ENCODE peak calls at places on chromosomes 1 and 21, in ten cellular contexts. L is endothelial cell; Y is activated CD4-positive, alpha-beta T cell treated with anti-CD3 and anti-CD28 coated beads, Interleukin-2, amount 50 U/mL, for 24 hours; D is AG20443; B is cardiac fibroblast; I is amniotic stem cell; J is A549; V is RPMI8226; A is cardiac septum; Q is Calu3. M is an unnamed sample.

GRCh38 chr1:206908038-206908437 is 10.8 kb downstream of the IL24 start:
- DNase-seq in L (no peak), Y (no peak), D (no peak), B (no peak), I (no peak), J (no peak), V (no peak), A (peak), Q (no peak), M (no peak)

GRCh38 chr1:3858231-3858981 is 1.1 kb downstream of the DFFB start:
- DNase-seq in L (peak), Y (no peak), D (peak), B (peak), I (no peak), J (no peak), V (peak), A (no peak), Q (peak), M (peak)

GRCh38 chr1:170805957-170806662 is 129.2 kb upstream of the MROH9 start:
- DNase-seq in L (no peak), Y (no peak), D (no peak), B (no peak), I (no peak), J (no peak), V (no peak), A (no peak), Q (peak), M (no peak)

GRCh38 chr1:56399326-56400292 is 179.8 kb downstream of the PLPP3 start:
- DNase-seq in L (no peak), Y (no peak), D (no peak), B (no peak), I (no peak), J (no peak), V (no peak), A (no peak), Q (no peak), M (no peak)

GRCh38 chr21:23162213-23162946 is 2164.2 kb downstream of the NCAM2 start:
- DNase-seq in L (no peak), Y (no peak), D (no peak), B (no peak), I (no peak), J (no peak), V (peak), A (no peak), Q (no peak), M (no peak)

GRCh38 chr21:25175938-25176337 is 431.3 kb downstream of the MRPL39 start:
- DNase-seq in L (no peak), Y (no peak), D (no peak), B (no peak), I (no peak), J (no peak), V (no peak), A (no peak), Q (no peak), M (no peak)

GRCh38 chr1:24619376-24619775 is 23.7 kb upstream of the SRRM1 start:
- DNase-seq in L (no peak), Y (no peak), D (no peak), B (no peak), I (no peak), J (no peak), V (no peak), A (no peak), Q (no peak), M (no peak)

GRCh38 chr1:60227581-60228252 is 154.1 kb upstream of the C1orf87 start:
- DNase-seq in L (no peak), Y (no peak), D (no peak), B (peak), I (no peak), J (no peak), V (no peak), A (no peak), Q (no peak), M (no peak)

GRCh38 chr1:6185635-6186382 is 5.7 kb upstream of the CHD5 start:
- DNase-seq in L (no peak), Y (no peak), D (peak), B (peak), I (no peak), J (no peak), V (peak), A (no peak), Q (no peak), M (peak)

GRCh38 chr1:186283374-186283773 is 91.7 kb downstream of the TPR start:
- DNase-seq in L (no peak), Y (no peak), D (no peak), B (no peak), I (no peak), J (no peak), V (no peak), A (no peak), Q (no peak), M (no peak)

GRCh38 chr1:225735252-225736149 is 42.1 kb upstream of the SRP9 start:
- DNase-seq in L (no peak), Y (no peak), D (peak), B (peak), I (peak), J (peak), V (no peak), A (peak), Q (peak), M (peak)

GRCh38 chr1:17007121-17007520 is 4.6 kb downstream of the ATP13A2 start:
- DNase-seq in L (no peak), Y (no peak), D (peak), B (no peak), I (no peak), J (no peak), V (no peak), A (no peak), Q (no peak), M (peak)

GRCh38 chr1:4046836-4047461 is 146.9 kb upstream of the C1orf174 start:
- DNase-seq in L (no peak), Y (no peak), D (no peak), B (no peak), I (no peak), J (no peak), V (peak), A (no peak), Q (no peak), M (no peak)

GRCh38 chr1:119784127-119784781 is 15.5 kb upstream of the HMGCS2 start:
- DNase-seq in L (no peak), Y (no peak), D (peak), B (peak), I (no peak), J (no peak), V (no peak), A (no peak), Q (peak), M (no peak)

GRCh38 chr21:39647476-39647875 is 34.7 kb downstream of the B3GALT5 start:
- DNase-seq in L (peak), Y (no peak), D (no peak), B (no peak), I (no peak), J (no peak), V (no peak), A (no peak), Q (peak), M (peak)

GRCh38 chr1:243346481-243346880 is 90.6 kb downstream of the SDCCAG8 start:
- DNase-seq in L (no peak), Y (no peak), D (no peak), B (no peak), I (no peak), J (no peak), V (no peak), A (no peak), Q (no peak), M (no peak)

GRCh38 chr1:109228167-109228566 is 14.4 kb downstream of the SARS1 start:
- DNase-seq in L (no peak), Y (no peak), D (no peak), B (no peak), I (peak), J (no peak), V (no peak), A (no peak), Q (no peak), M (peak)

GRCh38 chr1:115771094-115771846 is 2.8 kb upstream of the CASQ2 start:
- DNase-seq in L (peak), Y (no peak), D (no peak), B (no peak), I (no peak), J (no peak), V (no peak), A (no peak), Q (no peak), M (no peak)

GRCh38 chr1:66182551-66183178 is 351.3 kb upstream of the SGIP1 start:
- DNase-seq in L (no peak), Y (peak), D (peak), B (peak), I (no peak), J (peak), V (no peak), A (no peak), Q (no peak), M (peak)

GRCh38 chr1:188514917-188515316 is 1686.2 kb downstream of the PLA2G4A start:
- DNase-seq in L (no peak), Y (no peak), D (no peak), B (no peak), I (no peak), J (no peak), V (no peak), A (no peak), Q (no peak), M (no peak)

GRCh38 chr21:42257091-42257760 is 38.3 kb downstream of the ABCG1 start:
- DNase-seq in L (no peak), Y (no peak), D (no peak), B (peak), I (no peak), J (no peak), V (no peak), A (no peak), Q (no peak), M (no peak)

GRCh38 chr1:85495556-85495955 is 30.6 kb upstream of the DDAH1 start:
- DNase-seq in L (no peak), Y (no peak), D (peak), B (peak), I (no peak), J (peak), V (no peak), A (no peak), Q (peak), M (no peak)

GRCh38 chr1:184664042-184664659 is 90.5 kb downstream of the EDEM3 start:
- DNase-seq in L (peak), Y (no peak), D (peak), B (peak), I (peak), J (peak), V (peak), A (peak), Q (peak), M (peak)

GRCh38 chr1:165344736-165345135 is 11.8 kb downstream of the LMX1A start:
- DNase-seq in L (no peak), Y (no peak), D (no peak), B (no peak), I (no peak), J (no peak), V (no peak), A (no peak), Q (no peak), M (no peak)

GRCh38 chr1:199151634-199152429 is 513.0 kb downstream of the PTPRC start:
- DNase-seq in L (no peak), Y (no peak), D (no peak), B (no peak), I (no peak), J (no peak), V (no peak), A (no peak), Q (no peak), M (no peak)

GRCh38 chr1:9069324-9070100 is at the start of gene SLC2A5:
- DNase-seq in L (no peak), Y (no peak), D (peak), B (no peak), I (no peak), J (no peak), V (peak), A (no peak), Q (no peak), M (peak)

GRCh38 chr1:199313444-199313843 is 674.6 kb downstream of the PTPRC start:
- DNase-seq in L (no peak), Y (no peak), D (no peak), B (no peak), I (no peak), J (no peak), V (no peak), A (no peak), Q (no peak), M (no peak)